ENCODE peak calls at places on chromosomes 1 and 21, in seven cellular contexts. V is PC-3, Z is hepatocyte, J is K562, H is mammary epithelial cell, C is H1, E is HCT116. Y is an unnamed sample.

GRCh38 chr1:48869116-48869893 is 92.6 kb upstream of the BEND5 start:
- DNase-seq in V (peak; percentile 10), Z (no peak), J (no peak), H (peak; percentile 87), C (no peak), E (no peak), Y (no peak)

GRCh38 chr1:93623875-93624274 is 57.8 kb downstream of the BCAR3 start:
- DNase-seq in V (peak; percentile 67), Z (no peak), J (no peak), H (peak; percentile 70), C (no peak), E (no peak), Y (no peak)

GRCh38 chr1:36400825-36401601 is 3.3 kb upstream of the LSM10 start:
- DNase-seq in V (no peak), Z (peak; percentile 97), J (peak; percentile 81), H (no peak), C (peak; percentile 83), E (peak; percentile 95), Y (no peak)

GRCh38 chr1:30323352-30323751 is 400.0 kb downstream of the MATN1 start:
- DNase-seq in V (no peak), Z (no peak), J (no peak), H (no peak), C (peak; percentile 16), E (no peak), Y (no peak)

GRCh38 chr1:98084188-98084587 is 163.4 kb upstream of the DPYD start:
- DNase-seq in V (peak; percentile 35), Z (no peak), J (no peak), H (no peak), C (no peak), E (no peak), Y (no peak)

GRCh38 chr1:51648180-51649109 is 31.6 kb downstream of the OSBPL9 start:
- DNase-seq in V (peak; percentile 65), Z (peak; percentile 81), J (peak; percentile 71), H (no peak), C (no peak), E (no peak), Y (no peak)

GRCh38 chr1:247437551-247438535 is 20.1 kb downstream of the OR2B11 start:
- DNase-seq in V (no peak), Z (peak; percentile 37), J (no peak), H (no peak), C (no peak), E (no peak), Y (no peak)

GRCh38 chr21:46437511-46437910 is 21.2 kb upstream of the DIP2A start:
- DNase-seq in V (no peak), Z (no peak), J (no peak), H (no peak), C (no peak), E (no peak), Y (no peak)

GRCh38 chr1:89553195-89553584 is 28.6 kb downstream of the LRRC8B start:
- DNase-seq in V (no peak), Z (no peak), J (no peak), H (no peak), C (no peak), E (no peak), Y (no peak)

GRCh38 chr1:59593798-59594790 is 220.7 kb upstream of the HOOK1 start:
- DNase-seq in V (peak; percentile 1), Z (no peak), J (no peak), H (no peak), C (no peak), E (no peak), Y (no peak)

GRCh38 chr1:179938752-179939151 is 15.9 kb upstream of the CEP350 start:
- DNase-seq in V (peak; percentile 20), Z (peak; percentile 32), J (no peak), H (no peak), C (no peak), E (no peak), Y (no peak)

GRCh38 chr1:28955930-28956552 is 41.7 kb downstream of the EPB41 start:
- DNase-seq in V (peak; percentile 15), Z (no peak), J (no peak), H (peak; percentile 28), C (no peak), E (no peak), Y (no peak)

GRCh38 chr1:212825798-212826452 is 21.5 kb downstream of the SPATA45 start:
- DNase-seq in V (no peak), Z (peak; percentile 75), J (no peak), H (peak; percentile 18), C (no peak), E (no peak), Y (no peak)

GRCh38 chr1:2353215-2353906 is 38.0 kb downstream of the MORN1 start:
- DNase-seq in V (no peak), Z (no peak), J (no peak), H (no peak), C (no peak), E (no peak), Y (no peak)

GRCh38 chr1:2356401-2356800 is 35.0 kb downstream of the MORN1 start:
- DNase-seq in V (no peak), Z (no peak), J (no peak), H (no peak), C (no peak), E (no peak), Y (no peak)

GRCh38 chr1:2353907-2354438 is 37.4 kb downstream of the MORN1 start:
- DNase-seq in V (no peak), Z (no peak), J (no peak), H (no peak), C (no peak), E (no peak), Y (no peak)

GRCh38 chr1:2355408-2356261 is 35.7 kb downstream of the MORN1 start:
- DNase-seq in V (no peak), Z (no peak), J (no peak), H (no peak), C (no peak), E (no peak), Y (no peak)

GRCh38 chr1:2354511-2355407 is 36.6 kb downstream of the MORN1 start:
- DNase-seq in V (no peak), Z (peak; percentile 31), J (no peak), H (no peak), C (no peak), E (no peak), Y (no peak)
- TF ChIP-seq EZH2 in V (no peak), Z (no peak), J (peak; percentile 36), H (no peak), C (no peak), E (no peak), Y (no peak)

GRCh38 chr1:39133340-39133684 is 71.2 kb upstream of the MACF1 start:
- DNase-seq in V (no peak), Z (no peak), J (no peak), H (no peak), C (no peak), E (no peak), Y (no peak)
- H3K27ac ChIP-seq in V (peak overlapping the region; percentile 91), Z (peak overlapping the region; percentile 51), J (no peak overlapping the region), H (peak overlapping the region; percentile 98), C (peak overlapping the region; percentile 7), E (no peak overlapping the region), Y (no peak overlapping the region)

GRCh38 chr21:33643658-33644311 is 1.5 kb downstream of the ITSN1 start:
- DNase-seq in V (peak; percentile 22), Z (peak; percentile 26), J (no peak), H (peak; percentile 21), C (no peak), E (no peak), Y (no peak)
- TF ChIP-seq EZH2 in V (no peak), Z (no peak), J (no peak), H (no peak), C (no peak), E (no peak), Y (no peak)

GRCh38 chr1:178057863-178058576 is 35.9 kb upstream of the RASAL2 start:
- DNase-seq in V (no peak), Z (peak; percentile 48), J (no peak), H (no peak), C (no peak), E (no peak), Y (no peak)
- H3K27ac ChIP-seq in V (no peak overlapping the region), Z (peak overlapping the region; percentile 82), J (no peak overlapping the region), H (peak overlapping the region; percentile 9), C (no peak overlapping the region), E (no peak overlapping the region), Y (peak overlapping the region; percentile 92)

DNA sequence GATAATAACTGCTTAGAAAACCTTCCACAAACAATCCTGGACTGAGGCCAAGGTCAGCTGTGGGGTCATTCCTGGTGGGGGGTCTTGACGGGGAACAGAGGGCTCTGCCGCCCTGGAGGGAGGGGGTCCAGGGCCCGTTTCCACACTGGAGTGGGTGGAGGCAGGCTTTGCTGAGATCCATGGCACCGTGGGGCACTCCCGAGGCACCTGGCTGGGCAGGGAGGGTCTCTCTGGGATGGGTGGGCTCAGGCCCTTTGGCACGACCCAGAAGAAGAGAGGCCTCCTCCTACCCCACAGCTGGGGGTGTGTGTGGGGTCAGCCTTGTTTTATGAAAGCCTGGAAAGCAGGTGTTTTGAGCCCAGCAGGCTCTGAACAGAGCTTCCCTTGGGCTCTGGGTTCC is 5.1 kb downstream of the MMEL1 start:
- DNase-seq in V (no peak), Z (no peak), J (no peak), H (no peak), C (no peak), E (no peak), Y (no peak)
- TF ChIP-seq EZH2 in V (no peak), Z (no peak), J (no peak), H (no peak), C (no peak), E (no peak), Y (no peak)

GRCh38 chr1:201310251-201310985 is 27.1 kb downstream of the PKP1 start:
- DNase-seq in V (no peak), Z (no peak), J (no peak), H (no peak), C (no peak), E (no peak), Y (no peak)
- H3K27ac ChIP-seq in V (peak overlapping the region; percentile 89), Z (no peak overlapping the region), J (no peak overlapping the region), H (peak overlapping the region; percentile 98), C (no peak overlapping the region), E (no peak overlapping the region), Y (no peak overlapping the region)

GRCh38 chr1:231208980-231209379 is 32.0 kb upstream of the GNPAT start:
- DNase-seq in V (no peak), Z (no peak), J (no peak), H (no peak), C (no peak), E (no peak), Y (no peak)

GRCh38 chr1:231213831-231214573 is 27.0 kb upstream of the GNPAT start:
- DNase-seq in V (no peak), Z (no peak), J (no peak), H (no peak), C (no peak), E (no peak), Y (no peak)

GRCh38 chr1:231210126-231210525 is 30.9 kb upstream of the GNPAT start:
- DNase-seq in V (no peak), Z (no peak), J (no peak), H (no peak), C (no peak), E (no peak), Y (no peak)

GRCh38 chr1:231209531-231209930 is 31.5 kb upstream of the GNPAT start:
- DNase-seq in V (no peak), Z (no peak), J (no peak), H (no peak), C (no peak), E (no peak), Y (no peak)

GRCh38 chr1:231211005-231211857 is 29.8 kb upstream of the GNPAT start:
- DNase-seq in V (peak; percentile 97), Z (peak; percentile 91), J (peak; percentile 89), H (peak; percentile 64), C (peak; percentile 99), E (peak; percentile 67), Y (peak; percentile 59)
- TF ChIP-seq EZH2 in V (no peak), Z (no peak), J (no peak), H (no peak), C (no peak), E (no peak), Y (no peak)

Y was measured in SK-N-MC.